ENCODE peak calls at places on chromosomes 13 and 19, in six cellular contexts. Q is fibroblast of mammary gland, S is M059J, Y is ELF-1, O is psoas muscle, H is fibroblast of gingiva. Z is an unnamed sample.
A peak's percentile ranks its signal among the peaks of the same experiment; 100 is the strongest.

GRCh38 chr19:46115396-46116109 is 8.9 kb downstream of the IGFL3 start:
- DNase-seq in Q (peak; percentile 79), S (peak; percentile 88), Y (no peak), O (no peak), H (no peak), Z (no peak)

GRCh38 chr19:16061943-16062342 is 14.4 kb upstream of the TPM4 start:
- DNase-seq in Q (no peak), S (no peak), Y (no peak), O (no peak), H (no peak), Z (no peak)

GRCh38 chr19:52492991-52493470 is 34.4 kb upstream of the ZNF808 start:
- DNase-seq in Q (no peak), S (no peak), Y (peak; percentile 92), O (no peak), H (no peak), Z (no peak)

GRCh38 chr19:13629687-13630357 is 123.5 kb upstream of the CACNA1A start:
- DNase-seq in Q (peak; percentile 92), S (peak; percentile 96), Y (no peak), O (no peak), H (peak; percentile 62), Z (no peak)

GRCh38 chr13:32201809-32202208 is 113.4 kb downstream of the ZAR1L start:
- DNase-seq in Q (no peak), S (no peak), Y (no peak), O (no peak), H (no peak), Z (no peak)

GRCh38 chr19:18658366-18658855 is 21.6 kb downstream of the KLHL26 start:
- DNase-seq in Q (no peak), S (no peak), Y (no peak), O (no peak), H (no peak), Z (no peak)

GRCh38 chr13:84393981-84394625 is 511.8 kb upstream of the SLITRK1 start:
- DNase-seq in Q (no peak), S (no peak), Y (peak; percentile 54), O (no peak), H (no peak), Z (no peak)

GRCh38 chr19:46297700-46298476 is 1.0 kb downstream of the HIF3A start:
- DNase-seq in Q (peak; percentile 54), S (no peak), Y (no peak), O (peak; percentile 91), H (peak; percentile 33), Z (no peak)

GRCh38 chr13:65310663-65311328 is 1919.3 kb downstream of the PCDH9 start:
- DNase-seq in Q (no peak), S (no peak), Y (no peak), O (no peak), H (no peak), Z (no peak)

GRCh38 chr13:103272770-103273169 is 206.6 kb upstream of the SLC10A2 start:
- DNase-seq in Q (peak; percentile 34), S (no peak), Y (no peak), O (no peak), H (no peak), Z (no peak)

GRCh38 chr13:43475135-43475534 is 311.6 kb downstream of the ENOX1 start:
- DNase-seq in Q (no peak), S (no peak), Y (no peak), O (no peak), H (no peak), Z (no peak)

GRCh38 chr19:48637948-48638830 is 1.0 kb upstream of the DBP start:
- DNase-seq in Q (peak; percentile 91), S (peak; percentile 89), Y (peak; percentile 95), O (peak; percentile 91), H (peak; percentile 94), Z (peak; percentile 74)

GRCh38 chr13:108086678-108087077 is 128.7 kb downstream of the LIG4 start:
- DNase-seq in Q (no peak), S (no peak), Y (no peak), O (no peak), H (no peak), Z (no peak)

GRCh38 chr19:39448271-39448670 is 2.9 kb downstream of the SUPT5H start:
- DNase-seq in Q (peak; percentile 30), S (peak; percentile 88), Y (no peak), O (no peak), H (no peak), Z (no peak)

Z was measured in T-helper 17 cell.